ENCODE peak calls at places on chromosomes 4 and X, in six cellular contexts. M is K562, F is SK-N-SH, P is H1, E is GM12878, J is HepG2. V is an unnamed sample.

GRCh38 chrX:340641-341423 is 22.2 kb upstream of the GTPBP6 start:
- DNase-seq in M (no peak), E (no peak), J (no peak), P (peak; percentile 34), F (no peak), V (no peak)

GRCh38 chr4:177441061-177441802 is 1.0 kb downstream of the AGA start:
- DNase-seq in F (peak; percentile 22), E (peak; percentile 17), J (peak; percentile 23), P (peak; percentile 47), M (peak; percentile 16), V (peak; percentile 88)

GRCh38 chr4:15677507-15677988 is 4.1 kb upstream of the FAM200B start:
- DNase-seq in P (no peak), J (peak; percentile 86), M (no peak), F (no peak), E (no peak), V (no peak)

GRCh38 chrX:1477801-1478458 is 25.2 kb upstream of the ASMTL start:
- DNase-seq in P (peak; percentile 16), E (no peak), M (no peak), F (no peak), J (no peak), V (peak; percentile 38)

GRCh38 chr4:187204389-187204920 is 480.8 kb upstream of the FAT1 start:
- DNase-seq in M (no peak), F (no peak), J (peak; percentile 71), P (no peak), E (no peak), V (no peak)

GRCh38 chr4:67568820-67569219 is 10.3 kb downstream of the STAP1 start:
- DNase-seq in J (no peak), P (no peak), E (no peak), F (no peak), M (no peak), V (no peak)

GRCh38 chr4:149344436-149344835 is 471.2 kb downstream of the IQCM start:
- DNase-seq in M (no peak), P (no peak), J (no peak), F (no peak), E (no peak), V (no peak)

GRCh38 chr4:1604181-1604705 is 79.9 kb downstream of the FAM53A start:
- DNase-seq in J (no peak), P (no peak), F (no peak), E (no peak), M (peak; percentile 50), V (no peak)

GRCh38 chrX:87636533-87636932 is 118.9 kb downstream of the KLHL4 start:
- DNase-seq in J (no peak), F (no peak), P (no peak), M (no peak), E (no peak), V (no peak)

GRCh38 chr4:74014332-74014731 is 15.9 kb upstream of the CXCL5 start:
- DNase-seq in J (no peak), P (no peak), M (no peak), F (no peak), E (no peak), V (no peak)

GRCh38 chr4:65943076-65943475 is 272.8 kb upstream of the EPHA5 start:
- DNase-seq in F (no peak), E (no peak), J (peak; percentile 63), M (no peak), P (no peak), V (no peak)

GRCh38 chr4:105619193-105619931 is 66.9 kb downstream of the ARHGEF38 start:
- DNase-seq in J (no peak), F (peak; percentile 30), M (no peak), E (no peak), P (no peak), V (no peak)

GRCh38 chrX:3820170-3820569 is 106.7 kb upstream of the PRKX start:
- DNase-seq in E (no peak), M (no peak), J (no peak), P (no peak), F (no peak), V (no peak)

GRCh38 chr4:128590773-128591172 is 218.7 kb upstream of the JADE1 start:
- DNase-seq in E (no peak), F (no peak), J (no peak), M (no peak), P (peak; percentile 32), V (no peak)

GRCh38 chr4:75514131-75514948 is at the start of the genes RCHY1 and THAP6:
- DNase-seq in P (peak; percentile 93), J (peak; percentile 96), M (peak; percentile 84), F (peak; percentile 90), E (peak; percentile 78), V (peak; percentile 97)

GRCh38 chrX:1323315-1323714 is 13.3 kb upstream of the IL3RA start:
- DNase-seq in J (peak; percentile 51), F (peak; percentile 38), E (peak; percentile 55), P (peak; percentile 75), M (peak; percentile 36), V (peak; percentile 90)

GRCh38 chr4:98908182-98908581 is 20.8 kb downstream of the EIF4E start:
- DNase-seq in E (no peak), M (no peak), P (no peak), F (no peak), J (no peak), V (no peak)

GRCh38 chr4:118918388-118918787 is 29.7 kb downstream of the SYNPO2 start:
- DNase-seq in E (no peak), F (no peak), J (no peak), M (no peak), P (no peak), V (no peak)

GRCh38 chrX:106959897-106960296 is 39.7 kb downstream of the CLDN2 start:
- DNase-seq in M (no peak), E (no peak), J (peak; percentile 59), F (no peak), P (no peak), V (no peak)

GRCh38 chr4:158824425-158825274 is 55.8 kb downstream of the FNIP2 start:
- DNase-seq in P (no peak), E (no peak), J (no peak), F (peak; percentile 32), M (no peak), V (no peak)

GRCh38 chr4:53778122-53778521 is 186.8 kb upstream of the LNX1 start:
- DNase-seq in J (no peak), F (no peak), M (no peak), E (no peak), P (no peak), V (no peak)

GRCh38 chrX:131792789-131793462 is 230.2 kb upstream of the STK26 start:
- DNase-seq in F (peak; percentile 68), P (no peak), J (no peak), M (no peak), E (peak; percentile 90), V (peak; percentile 90)

DNA sequence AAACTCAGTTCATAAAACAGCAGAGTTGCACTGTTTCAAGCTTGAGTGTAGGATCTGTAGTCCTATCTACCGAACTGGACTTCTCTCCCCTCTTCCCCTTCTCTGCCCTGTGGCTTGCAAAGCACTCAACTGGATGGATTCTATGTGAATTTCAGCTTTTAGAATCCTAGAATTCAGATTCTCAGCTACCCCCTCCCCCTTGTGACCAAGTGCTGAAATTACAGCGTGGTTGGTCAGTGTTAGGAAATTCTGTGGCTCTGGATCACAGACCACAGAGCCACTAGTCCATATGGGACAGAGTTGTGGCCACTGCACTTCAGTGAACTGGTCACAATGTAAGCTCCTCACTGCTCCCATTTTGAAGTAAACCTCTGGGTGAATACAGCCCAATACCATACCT is 64.6 kb upstream of the TRPC5 start:
- DNase-seq in F (peak; percentile 26), J (no peak), M (peak; percentile 7), E (no peak), P (peak; percentile 45), V (peak; percentile 2)
- TF ChIP-seq CTCF in F (peak; percentile 58), J (peak; percentile 44), M (peak; percentile 24), E (peak; percentile 47), P (no peak), V (peak; percentile 14)

GRCh38 chrX:105711805-105712204 is 110.5 kb upstream of the NRK start:
- DNase-seq in F (no peak), J (no peak), P (no peak), E (no peak), M (no peak), V (no peak)

DNA sequence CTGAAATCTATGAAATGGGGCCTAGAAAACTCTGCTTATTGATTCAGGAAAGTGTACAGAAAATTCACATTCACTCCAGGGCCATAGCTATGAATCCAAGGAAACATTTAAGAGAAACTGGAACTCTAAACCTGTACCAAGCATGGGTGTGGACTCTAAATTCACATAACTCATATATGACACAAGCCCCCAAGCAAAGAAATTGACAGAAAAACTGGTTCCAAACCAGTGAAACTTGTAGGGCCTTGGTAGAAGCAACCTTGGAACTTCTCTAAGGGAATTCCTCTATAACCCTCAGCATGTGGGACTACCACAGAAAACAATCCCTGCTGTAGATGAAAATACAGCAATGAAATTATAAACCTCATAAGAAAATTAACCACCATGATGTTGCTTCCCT is 106.6 kb upstream of the NRK start:
- DNase-seq in J (no peak), F (no peak), E (no peak), M (no peak), P (no peak), V (no peak)
- TF ChIP-seq GABPA in J (no peak), F (no peak), E (no peak), M (no peak), P (no peak), V (no peak)

GRCh38 chr4:20615492-20616136 is 84.6 kb upstream of the PACRGL start:
- DNase-seq in J (peak; percentile 1), E (no peak), P (no peak), F (no peak), M (no peak), V (no peak)

GRCh38 chr4:20618010-20618409 is 82.2 kb upstream of the PACRGL start:
- DNase-seq in J (no peak), P (no peak), F (no peak), E (no peak), M (no peak), V (no peak)

GRCh38 chr4:20618729-20619128 is 81.5 kb upstream of the PACRGL start:
- DNase-seq in F (no peak), M (no peak), P (no peak), E (no peak), J (no peak), V (no peak)

GRCh38 chr4:20616848-20617247 is 83.4 kb upstream of the PACRGL start:
- DNase-seq in P (no peak), M (no peak), F (no peak), E (no peak), J (no peak), V (no peak)

DNA sequence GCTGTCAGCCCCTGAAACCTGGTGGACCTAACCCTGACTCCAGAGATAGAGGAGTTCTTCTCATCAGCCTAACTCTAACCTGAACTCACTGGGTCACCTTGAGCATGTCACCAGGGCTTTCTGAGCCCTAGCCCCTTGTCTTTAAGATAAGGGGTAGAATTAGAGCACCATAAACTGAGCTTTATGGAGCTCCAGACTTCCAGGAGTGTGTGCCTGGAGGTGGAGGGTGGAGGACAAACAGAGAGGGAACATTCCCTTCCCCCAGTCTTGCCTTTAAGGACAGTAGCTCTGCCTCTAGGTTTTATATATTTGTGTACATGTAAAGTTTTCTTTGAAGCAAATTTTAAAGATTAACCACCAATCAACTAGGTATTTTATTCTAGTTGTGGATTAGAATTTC is 83.9 kb upstream of the PACRGL start:
- DNase-seq in F (no peak), P (no peak), E (no peak), M (no peak), J (no peak), V (no peak)
- TF ChIP-seq POLR2AphosphoS5 in F (no peak), P (no peak), E (no peak), M (no peak), J (no peak), V (no peak)

DNA sequence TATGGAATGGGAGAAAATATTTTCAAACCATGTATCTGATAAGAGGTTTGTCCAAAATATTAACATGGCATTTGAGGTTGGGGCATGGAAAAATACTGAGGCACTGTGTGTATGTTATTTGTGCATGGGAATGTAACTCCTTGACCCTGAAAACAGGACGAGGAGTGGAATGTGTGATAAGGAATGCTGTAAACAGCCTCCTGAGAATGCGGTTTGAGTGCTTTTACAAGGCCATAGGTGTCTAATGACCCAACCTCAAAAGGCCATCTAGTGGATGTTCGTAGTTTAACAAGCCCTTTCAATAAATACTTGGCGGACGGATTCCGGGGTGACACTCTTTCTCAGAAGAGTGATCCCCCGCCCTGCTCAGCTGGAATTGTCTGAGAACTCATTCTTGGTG is 162.9 kb upstream of the USP9X start:
- DNase-seq in J (peak; percentile 45), P (no peak), E (no peak), F (peak; percentile 33), M (peak; percentile 31), V (no peak)
- TF ChIP-seq CTCF in J (peak; percentile 68), P (no peak), E (peak; percentile 21), F (peak; percentile 45), M (peak; percentile 35), V (no peak)

V was measured in HL-60.